ENCODE peak calls at places on chromosomes 11 and 22, in four cellular contexts. P, X, K and O are unnamed samples.

GRCh38 chr22:44831885-44832284 is 79.5 kb downstream of the ARHGAP8 start:
- DNase-seq in P (no peak), X (no peak), K (no peak), O (no peak)

GRCh38 chr22:50621491-50621880 is 6.5 kb downstream of the ARSA start:
- DNase-seq in K (no peak), X (peak), P (no peak), O (no peak)

GRCh38 chr22:46619830-46620501 is at the start of gene GRAMD4:
- DNase-seq in K (no peak), P (no peak), X (no peak), O (no peak)

GRCh38 chr11:17771841-17772401 is 37.3 kb downstream of the KCNC1 start:
- DNase-seq in X (no peak), P (no peak), K (no peak), O (no peak)

GRCh38 chr11:82930734-82931133 is 29.2 kb downstream of the DDIAS start:
- DNase-seq in P (no peak), K (no peak), X (no peak), O (no peak)

GRCh38 chr11:95451682-95452081 is 220.7 kb upstream of the SESN3 start:
- DNase-seq in X (no peak), K (no peak), P (no peak), O (no peak)

GRCh38 chr11:73372371-73372993 is 3.7 kb upstream of the RELT start:
- DNase-seq in X (no peak), K (peak), P (no peak), O (no peak)

GRCh38 chr11:27471588-27472397 is 797 bp downstream of the LGR4 start:
- DNase-seq in P (peak), X (peak), K (no peak), O (no peak)

GRCh38 chr11:117815262-117815803 is 9.2 kb downstream of the FXYD2 start:
- DNase-seq in X (peak), K (no peak), P (no peak), O (peak)

GRCh38 chr11:123601136-123601535 is 53.3 kb downstream of the SCN3B start:
- DNase-seq in P (no peak), K (no peak), X (no peak), O (no peak)

GRCh38 chr11:102761646-102762238 is 18.7 kb downstream of the MMP10 start:
- DNase-seq in K (no peak), X (no peak), P (no peak), O (no peak)

GRCh38 chr11:76796511-76797203 is 13.5 kb downstream of the TSKU start:
- DNase-seq in K (no peak), X (no peak), P (no peak), O (no peak)

GRCh38 chr11:95790933-95791247 is 592 bp downstream of the CEP57 start:
- DNase-seq in P (peak), X (no peak), K (peak), O (no peak)

GRCh38 chr22:31210830-31211503 is 1.1 kb upstream of the LIMK2 start:
- DNase-seq in X (no peak), P (no peak), K (no peak), O (no peak)

GRCh38 chr22:31212783-31213626 is 907 bp downstream of the LIMK2 start:
- DNase-seq in P (no peak), X (no peak), K (no peak), O (no peak)

GRCh38 chr22:31215018-31215535 is 3.0 kb downstream of the LIMK2 start:
- DNase-seq in P (no peak), X (no peak), K (no peak), O (no peak)

GRCh38 chr22:31211504-31211861 is 615 bp upstream of the LIMK2 start:
- DNase-seq in X (no peak), P (no peak), K (no peak), O (no peak)

GRCh38 chr22:31211862-31212730 is at the start of gene LIMK2:
- DNase-seq in X (peak), P (peak), K (peak), O (peak)
- TF ChIP-seq POLR2A in X (peak), P (peak), K (no peak), O (peak)

DNA sequence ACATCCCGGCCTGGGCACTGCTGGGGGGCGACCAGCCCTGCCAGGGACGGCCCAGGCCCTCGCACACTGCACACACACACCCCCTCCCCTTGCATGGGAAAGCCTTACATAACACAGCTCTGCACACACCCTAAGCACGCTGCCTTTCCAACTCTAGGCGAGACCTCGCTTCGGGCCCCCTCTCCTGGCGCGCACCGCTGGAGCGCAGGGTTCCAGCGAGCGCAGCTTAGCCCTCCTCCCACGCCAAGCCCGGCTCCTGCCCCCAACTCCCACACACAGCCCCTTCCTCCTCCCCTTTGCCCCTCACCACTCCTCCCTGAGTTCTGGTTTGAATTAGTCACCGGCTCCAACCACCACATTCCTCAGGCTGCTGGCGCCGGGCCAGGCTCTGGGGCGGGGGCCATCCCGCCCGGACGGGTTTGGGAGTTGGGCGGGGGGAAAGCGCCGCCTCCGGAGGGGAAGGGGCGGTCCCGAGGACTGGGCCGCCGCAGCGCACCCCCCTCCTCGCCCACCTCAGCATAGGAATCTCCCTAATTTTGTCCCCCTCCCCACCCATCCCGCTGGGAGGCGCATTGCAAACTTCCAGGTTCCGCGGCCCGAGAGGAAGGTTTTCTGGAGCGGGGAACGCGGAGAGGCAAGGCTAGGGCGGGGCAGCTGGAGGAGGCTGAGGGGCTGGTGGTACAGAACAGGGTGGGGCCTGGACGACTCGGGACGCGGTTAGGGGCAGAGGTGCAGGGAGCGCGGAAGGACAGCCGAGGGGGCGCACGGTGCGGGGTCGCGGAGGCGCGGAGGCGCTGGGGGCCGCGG is 966 bp downstream of the AHNAK start:
- DNase-seq in X (no peak), K (peak), P (peak), O (no peak)
- TF ChIP-seq POLR2AphosphoS5 in X (no peak), K (peak), P (peak), O (no peak)

DNA sequence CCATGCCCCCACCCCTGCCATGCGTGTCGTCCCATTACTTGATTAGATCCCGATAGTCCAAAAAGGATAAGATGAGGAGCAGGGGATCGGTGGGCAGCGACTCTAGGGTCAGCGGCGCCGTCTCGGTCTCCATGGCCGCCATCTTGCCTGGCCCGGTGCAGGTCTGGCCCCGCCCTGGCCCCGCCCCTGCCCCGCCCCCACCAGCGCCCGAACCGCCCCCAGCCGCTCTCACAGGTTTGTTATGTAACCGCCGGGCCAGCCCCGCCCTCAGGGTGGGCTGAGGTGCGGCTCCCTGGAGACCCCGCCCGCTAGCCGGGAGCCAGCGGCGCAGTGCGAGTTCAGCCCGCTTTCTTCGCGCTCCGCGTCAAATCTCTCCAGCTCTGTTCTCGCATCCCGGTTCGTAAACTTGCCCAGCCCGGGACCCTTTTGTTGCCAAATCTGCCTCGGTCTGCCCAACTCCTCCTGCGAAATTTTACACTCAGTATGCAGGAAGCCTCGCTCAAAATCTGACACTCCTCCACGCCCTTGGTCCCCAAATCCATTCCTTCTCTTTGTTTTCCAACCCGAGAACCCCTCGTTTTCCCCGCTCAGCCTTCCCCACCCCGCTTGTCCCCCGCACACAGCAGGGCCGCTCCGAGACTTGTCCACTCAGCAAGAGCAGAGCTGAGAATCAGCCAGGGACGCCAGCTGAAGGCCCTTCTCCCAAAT is at the start of gene FBXO3:
- DNase-seq in K (peak), X (peak), P (peak), O (peak)
- TF ChIP-seq POLR2A in K (peak), X (peak), P (no peak), O (no peak)

GRCh38 chr11:70326365-70326803 is 55.9 kb downstream of the PPFIA1 start:
- DNase-seq in X (no peak), P (peak), K (no peak), O (no peak)
- TF ChIP-seq POLR2AphosphoS5 in X (no peak), P (peak), K (no peak), O (no peak)

GRCh38 chr11:65617136-65617850 is 1.7 kb downstream of the PCNX3 start:
- DNase-seq in P (no peak), K (no peak), X (no peak), O (no peak)

GRCh38 chr11:65613091-65613928 is 711 bp downstream of the MAP3K11 start:
- DNase-seq in K (no peak), P (no peak), X (peak), O (peak)

GRCh38 chr11:65615950-65616574 is 486 bp downstream of the PCNX3 start:
- DNase-seq in K (no peak), P (no peak), X (peak), O (peak)

GRCh38 chr11:65616575-65617001 is 1.0 kb downstream of the PCNX3 start:
- DNase-seq in K (no peak), P (no peak), X (no peak), O (no peak)

DNA sequence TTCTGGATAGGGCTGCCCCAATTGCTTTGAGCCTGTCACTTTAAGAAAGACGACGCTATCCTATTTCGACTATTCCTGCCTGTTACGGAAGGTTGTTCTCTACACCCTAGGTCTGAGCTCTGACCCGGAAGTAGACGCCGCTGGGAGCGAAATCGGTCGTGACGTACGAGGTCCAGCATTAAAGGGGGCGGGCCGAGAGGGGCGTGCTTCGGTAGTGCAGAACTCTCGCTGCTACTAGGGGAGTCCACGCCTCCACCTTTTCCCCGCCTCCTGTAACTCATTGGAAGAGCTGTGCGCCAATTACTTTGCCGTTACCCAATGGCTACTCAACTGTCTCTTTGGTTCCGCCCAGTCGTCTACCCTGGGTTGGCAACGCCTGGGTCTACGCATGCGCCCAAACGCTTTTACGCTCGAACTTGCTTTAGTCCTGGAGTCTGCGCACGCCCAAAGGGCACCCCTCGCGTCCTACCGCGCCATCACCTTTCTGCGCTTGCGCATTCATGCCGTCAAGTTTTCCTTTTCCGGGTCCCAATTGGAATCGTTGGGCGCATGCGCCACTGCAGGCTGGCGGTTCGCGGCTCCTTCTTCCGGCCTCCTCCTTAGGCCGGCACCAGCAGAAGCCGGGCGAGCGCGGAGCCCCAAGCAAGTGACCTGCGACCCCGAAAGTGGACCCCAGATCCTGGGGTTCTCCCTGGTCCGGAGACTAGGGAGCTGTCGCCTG is at the start of gene PCNX3:
- DNase-seq in K (peak), X (peak), P (peak), O (peak)
- TF ChIP-seq POLR2A in K (no peak), X (peak), P (peak), O (no peak)

DNA sequence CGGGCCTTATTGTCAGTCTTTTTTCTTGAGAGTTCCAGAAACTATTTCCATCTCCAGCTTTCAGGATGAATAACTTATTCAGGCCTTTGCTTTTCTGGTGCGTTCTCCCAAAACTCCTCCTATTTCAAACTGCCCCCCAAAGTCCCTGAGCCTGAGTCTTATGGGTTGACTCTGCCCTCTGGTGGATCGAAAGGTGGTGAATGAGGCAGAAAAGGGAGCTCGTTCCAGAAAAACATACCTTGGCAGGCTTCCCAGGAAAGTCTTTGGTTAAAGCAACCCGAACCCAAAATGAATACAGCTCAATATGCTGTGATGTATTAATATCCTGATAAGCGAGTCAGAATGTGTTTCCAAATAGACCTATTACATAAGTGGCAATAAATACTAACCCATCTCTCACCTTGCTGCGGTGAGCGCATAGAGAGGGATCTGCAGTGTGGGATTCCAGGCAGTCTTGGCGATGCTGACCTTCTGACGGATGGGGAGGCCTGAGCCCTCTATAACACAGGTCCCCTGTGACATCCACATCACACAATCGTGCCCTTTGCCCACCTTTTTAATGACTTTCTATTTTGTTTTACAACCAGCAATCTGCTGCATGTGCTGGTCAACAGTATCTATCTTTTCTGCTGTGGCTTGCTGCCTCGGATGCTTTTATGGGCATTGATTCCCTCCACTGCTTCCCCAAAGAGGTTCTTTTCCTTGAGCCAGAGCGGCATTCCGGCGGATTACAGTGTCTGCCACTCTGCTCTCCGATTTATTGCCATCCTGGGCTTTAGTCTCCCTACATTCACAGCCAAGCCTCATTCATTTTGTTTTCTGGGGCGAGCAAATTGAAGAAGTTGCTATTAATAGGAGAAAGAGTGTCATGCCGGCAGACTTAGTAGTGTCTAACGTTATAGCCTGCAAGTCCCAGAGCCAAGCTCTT is 756.8 kb downstream of the NTM start:
- DNase-seq in P (no peak), K (no peak), X (no peak), O (no peak)
- TF ChIP-seq POLR2AphosphoS5 in P (no peak), K (no peak), X (no peak), O (no peak)

GRCh38 chr11:119093951-119094815 is 7.5 kb downstream of the DPAGT1 start:
- DNase-seq in K (no peak), X (no peak), P (peak), O (no peak)
- TF ChIP-seq POLR2A in K (peak), X (peak), P (no peak), O (no peak)

GRCh38 chr11:69905611-69906452 is 86.6 kb upstream of the FGF3 start:
- DNase-seq in P (no peak), K (no peak), X (no peak), O (no peak)
- TF ChIP-seq POLR2AphosphoS5 in P (no peak), K (no peak), X (no peak), O (no peak)

GRCh38 chr22:36055376-36056310 is 27.0 kb upstream of the RBFOX2 start:
- DNase-seq in P (no peak), X (no peak), K (no peak), O (no peak)

GRCh38 chr22:36052505-36052941 is 23.9 kb upstream of the RBFOX2 start:
- DNase-seq in P (peak), X (no peak), K (peak), O (no peak)

GRCh38 chr22:36053242-36054147 is 24.9 kb upstream of the RBFOX2 start:
- DNase-seq in K (no peak), X (no peak), P (no peak), O (no peak)

DNA sequence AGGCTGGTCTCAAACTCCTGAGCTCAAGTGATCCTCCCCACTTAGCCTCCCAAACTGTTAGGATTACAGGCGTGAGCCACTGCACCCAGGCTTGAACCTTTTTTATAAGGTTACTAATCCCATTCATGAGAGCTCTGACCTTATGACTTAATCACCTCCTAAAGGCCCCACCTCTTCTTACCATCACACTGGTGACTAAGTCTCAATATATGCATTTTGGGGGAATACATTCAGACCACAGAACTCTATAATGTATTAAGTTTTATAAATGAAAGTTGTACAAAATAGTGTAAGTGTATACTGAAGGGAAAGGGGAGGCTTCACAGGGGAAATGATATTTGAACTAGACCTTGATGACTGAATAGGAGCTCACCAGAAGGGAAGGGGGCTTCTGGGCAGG is 28.4 kb upstream of the RBFOX2 start:
- DNase-seq in X (no peak), K (no peak), P (no peak), O (no peak)
- TF ChIP-seq POLR2A in X (no peak), K (no peak), P (no peak), O (no peak)